ENCODE peak calls at places on chromosome 6, in four cellular contexts. L is RWPE1, R is astrocyte of the cerebellum, D is mesothelial cell of epicardium. T is an unnamed sample.

GRCh38 chr6:37170273-37171140 is 555 bp downstream of the PIM1 start:
- DNase-seq in R (no peak), L (peak; percentile 44), D (peak; percentile 34), T (peak; percentile 80)

GRCh38 chr6:90370493-90370959 is 73.9 kb upstream of the BACH2 start:
- DNase-seq in R (no peak), D (no peak), L (no peak), T (no peak)

GRCh38 chr6:5028921-5029320 is 25.1 kb upstream of the RPP40 start:
- DNase-seq in R (no peak), L (no peak), D (no peak), T (no peak)

GRCh38 chr6:129209355-129209754 is 326.4 kb downstream of the LAMA2 start:
- DNase-seq in R (no peak), D (no peak), L (no peak), T (no peak)

GRCh38 chr6:82775989-82776388 is 289.7 kb downstream of the UBE3D start:
- DNase-seq in R (no peak), D (no peak), L (no peak), T (no peak)

GRCh38 chr6:154502564-154502963 is 7.9 kb downstream of the CNKSR3 start:
- DNase-seq in D (no peak), L (no peak), R (no peak), T (no peak)

GRCh38 chr6:117194978-117195377 is 70.4 kb upstream of the VGLL2 start:
- DNase-seq in R (no peak), L (no peak), D (no peak), T (no peak)

GRCh38 chr6:133973109-133973971 is 20.3 kb downstream of the TBPL1 start:
- DNase-seq in R (peak; percentile 57), D (no peak), L (peak; percentile 42), T (no peak)

GRCh38 chr6:148999921-149000589 is 253.2 kb downstream of the UST start:
- DNase-seq in R (peak; percentile 78), L (peak; percentile 42), D (no peak), T (peak; percentile 57)

GRCh38 chr6:167998206-167998605 is 735 bp downstream of the KIF25 start:
- DNase-seq in R (no peak), L (no peak), D (no peak), T (no peak)

GRCh38 chr6:103079867-103080266 is 1686.4 kb downstream of the GRIK2 start:
- DNase-seq in L (no peak), R (no peak), D (no peak), T (no peak)

GRCh38 chr6:45653117-45653883 is 275.6 kb upstream of the SUPT3H start:
- DNase-seq in D (no peak), R (no peak), L (no peak), T (no peak)

GRCh38 chr6:26389349-26389799 is 6.5 kb downstream of the BTN2A2 start:
- DNase-seq in D (no peak), R (no peak), L (no peak), T (no peak)

GRCh38 chr6:127737009-127737486 is 160.1 kb downstream of the C6orf58 start:
- DNase-seq in L (peak; percentile 57), R (peak; percentile 76), D (no peak), T (no peak)

GRCh38 chr6:151263967-151264366 is 24.2 kb downstream of the AKAP12 start:
- DNase-seq in R (no peak), L (no peak), D (no peak), T (no peak)

GRCh38 chr6:26452631-26453030 is 5.1 kb upstream of the BTN2A1 start:
- DNase-seq in D (no peak), R (no peak), L (no peak), T (no peak)

GRCh38 chr6:87698618-87699017 is 3.4 kb downstream of the AKIRIN2 start:
- DNase-seq in L (no peak), D (no peak), R (no peak), T (no peak)

GRCh38 chr6:17013701-17014100 is 88.1 kb upstream of the STMND1 start:
- DNase-seq in D (no peak), R (peak; percentile 45), L (peak; percentile 69), T (no peak)

GRCh38 chr6:127053032-127053908 is 65.2 kb upstream of the RSPO3 start:
- DNase-seq in D (no peak), L (no peak), R (no peak), T (no peak)

GRCh38 chr6:105594821-105595220 is 191.9 kb upstream of the PREP start:
- DNase-seq in D (no peak), L (no peak), R (no peak), T (no peak)

GRCh38 chr6:34390531-34391013 is 1.9 kb downstream of the NUDT3 start:
- DNase-seq in D (no peak), R (no peak), L (no peak), T (no peak)

GRCh38 chr6:56244528-56245253 is 2.7 kb downstream of the COL21A1 start:
- DNase-seq in R (no peak), D (no peak), L (no peak), T (no peak)

GRCh38 chr6:168704678-168705077 is 263.7 kb downstream of the SMOC2 start:
- DNase-seq in L (no peak), R (no peak), D (no peak), T (no peak)

GRCh38 chr6:20319520-20320357 is 81.9 kb upstream of the E2F3 start:
- DNase-seq in L (no peak), R (no peak), D (no peak), T (peak; percentile 70)

GRCh38 chr6:56814308-56814707 is 140.6 kb upstream of the BEND6 start:
- DNase-seq in L (no peak), R (no peak), D (no peak), T (no peak)

GRCh38 chr6:11043961-11044711 is at the start of gene ELOVL2:
- DNase-seq in D (peak; percentile 61), L (peak; percentile 44), R (no peak), T (no peak)

GRCh38 chr6:8825726-8826125 is 390.4 kb upstream of the SLC35B3 start:
- DNase-seq in D (no peak), R (no peak), L (no peak), T (no peak)

GRCh38 chr6:42702200-42702599 is 20.2 kb downstream of the PRPH2 start:
- DNase-seq in R (no peak), D (no peak), L (peak; percentile 65), T (no peak)

GRCh38 chr6:15305909-15306308 is 60.0 kb downstream of the JARID2 start:
- DNase-seq in L (no peak), R (no peak), D (no peak), T (no peak)

GRCh38 chr6:30782425-30783014 is 38.2 kb upstream of the IER3 start:
- DNase-seq in D (no peak), L (peak; percentile 53), R (no peak), T (no peak)

GRCh38 chr6:106907754-106908153 is 66.8 kb downstream of the CD24 start:
- DNase-seq in D (no peak), R (no peak), L (no peak), T (no peak)

GRCh38 chr6:35048631-35049083 is 92.5 kb downstream of the TCP11 start:
- DNase-seq in L (no peak), R (peak; percentile 59), D (no peak), T (no peak)

GRCh38 chr6:11485261-11485660 is 52.3 kb upstream of the TMEM170B start:
- DNase-seq in L (no peak), R (no peak), D (no peak), T (no peak)

GRCh38 chr6:27216874-27217273 is 30.6 kb upstream of the PRSS16 start:
- DNase-seq in R (no peak), L (no peak), D (no peak), T (no peak)

GRCh38 chr6:15621203-15622044 is 41.4 kb downstream of the DTNBP1 start:
- DNase-seq in L (no peak), D (no peak), R (no peak), T (peak; percentile 75)

GRCh38 chr6:105839266-105839665 is 246.9 kb upstream of the PRDM1 start:
- DNase-seq in D (no peak), R (no peak), L (no peak), T (no peak)

GRCh38 chr6:11093591-11094410 is at the start of gene SMIM13:
- DNase-seq in D (peak; percentile 90), L (peak; percentile 96), R (peak; percentile 96), T (peak; percentile 99)

GRCh38 chr6:18147160-18147559 is 7.7 kb downstream of the TPMT start:
- DNase-seq in R (no peak), D (no peak), L (peak; percentile 36), T (no peak)

GRCh38 chr6:168725821-168726220 is 284.8 kb downstream of the SMOC2 start:
- DNase-seq in L (no peak), D (no peak), R (no peak), T (no peak)

DNA sequence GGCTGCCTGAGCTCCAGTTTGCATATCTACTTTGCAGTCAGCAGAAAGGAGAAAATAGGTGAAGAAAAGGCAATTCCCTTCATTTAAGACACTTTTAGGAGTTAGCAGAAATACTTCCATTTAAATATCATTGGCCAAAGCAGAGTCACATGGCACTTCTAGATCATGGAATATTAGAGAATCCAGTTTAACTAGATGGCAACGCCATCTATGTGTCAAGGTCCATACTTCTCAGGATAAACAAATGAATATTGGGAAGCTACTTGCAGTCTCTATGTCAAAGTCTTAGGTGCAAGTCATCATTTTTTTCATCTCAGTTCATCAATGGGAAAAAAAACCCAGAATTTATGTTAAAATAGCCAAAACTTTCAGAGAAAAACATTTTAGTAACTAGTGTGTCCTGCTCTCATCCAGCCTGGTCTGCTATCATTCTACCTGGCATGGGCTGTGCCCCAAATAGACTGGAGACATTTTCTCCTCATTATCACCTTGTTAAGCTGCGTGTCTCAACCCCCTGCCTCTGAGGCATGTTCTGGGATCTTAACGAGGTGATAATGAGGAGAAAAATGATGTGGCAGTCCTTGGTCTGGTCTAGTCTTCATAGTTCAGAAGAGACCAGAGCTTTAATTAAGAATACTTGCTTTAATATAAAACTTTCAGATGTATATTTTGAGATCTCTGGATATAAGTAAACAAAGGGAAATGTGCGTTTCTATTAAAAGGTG is 227.3 kb downstream of the TBX18 start:
- DNase-seq in L (no peak), D (no peak), R (no peak), T (no peak)
- TF ChIP-seq CTCF in L (no peak), D (no peak), R (no peak), T (no peak)

GRCh38 chr6:3911614-3912336 is 62.6 kb downstream of the FAM50B start:
- DNase-seq in D (no peak), R (no peak), L (peak; percentile 83), T (no peak)
- TF ChIP-seq CTCF in D (no peak), R (no peak), L (no peak), T (no peak)

GRCh38 chr6:73942581-73942980 is 246.6 kb downstream of the CD109 start:
- DNase-seq in R (no peak), D (no peak), L (no peak), T (no peak)
- TF ChIP-seq CTCF in R (peak; percentile 9), D (no peak), L (no peak), T (no peak)

DNA sequence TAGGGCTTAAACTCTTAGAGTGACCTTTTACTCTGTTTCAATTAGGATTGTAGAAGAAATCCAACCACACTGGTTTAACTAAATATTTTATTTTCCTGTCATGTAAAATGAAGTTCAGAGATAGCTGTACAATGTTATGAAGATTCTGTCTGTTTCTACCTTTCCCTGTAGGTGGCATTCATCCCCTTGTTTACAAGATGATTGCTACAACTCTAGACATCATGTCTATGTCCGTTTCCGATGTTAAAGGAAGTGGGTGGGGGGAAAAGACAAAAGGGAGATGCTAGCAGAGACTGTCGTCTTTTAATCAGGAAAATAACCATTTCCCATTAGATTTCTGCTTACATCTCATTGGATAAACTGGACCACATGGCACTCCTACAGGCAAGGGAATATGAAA is 30.9 kb upstream of the RIMS1 start:
- DNase-seq in L (no peak), D (no peak), R (no peak), T (no peak)
- TF ChIP-seq CTCF in L (no peak), D (no peak), R (no peak), T (no peak)

GRCh38 chr6:150068786-150069648 is at the start of gene ULBP3:
- DNase-seq in D (peak; percentile 42), R (peak; percentile 73), L (peak; percentile 99), T (peak; percentile 93)
- TF ChIP-seq CTCF in D (no peak), R (peak; percentile 53), L (peak; percentile 82), T (peak; percentile 48)

GRCh38 chr6:96899019-96899418 is 1.3 kb upstream of the NDUFAF4 start:
- DNase-seq in L (peak; percentile 45), D (no peak), R (peak; percentile 32), T (no peak)
- TF ChIP-seq CTCF in L (peak; percentile 43), D (peak; percentile 35), R (peak; percentile 50), T (peak; percentile 39)

T was measured in lower lobe of right lung.